ENCODE peak calls at places on chromosomes 16 and 17, in six cellular contexts. W, S, L, M, R and C are unnamed samples.
A peak's percentile ranks its signal among the peaks of the same experiment; 100 is the strongest.

GRCh38 chr17:8163978-8164814 is 1.4 kb upstream of the VAMP2 start:
- DNase-seq in W (peak; percentile 82), S (peak; percentile 50), L (peak; percentile 80), M (peak; percentile 59), R (peak; percentile 75), C (peak; percentile 77)

GRCh38 chr17:77372444-77373297 is 231.9 kb downstream of the SEC14L1 start:
- DNase-seq in W (peak; percentile 81), S (peak; percentile 91), L (peak; percentile 82), M (peak; percentile 87), R (peak; percentile 91), C (peak; percentile 29)

GRCh38 chr17:69047368-69048263 is 13.1 kb downstream of the ABCA9 start:
- DNase-seq in W (peak; percentile 66), S (peak; percentile 99), L (no peak), M (peak; percentile 75), R (peak; percentile 78), C (no peak)

GRCh38 chr16:50763211-50763610 is 21.3 kb downstream of the CYLD start:
- DNase-seq in W (no peak), S (peak; percentile 34), L (no peak), M (peak; percentile 37), R (no peak), C (no peak)

GRCh38 chr16:89189358-89190025 is 10.8 kb downstream of the SLC22A31 start:
- DNase-seq in W (no peak), S (no peak), L (no peak), M (no peak), R (no peak), C (no peak)

GRCh38 chr17:45759761-45760160 is 24.4 kb upstream of the CRHR1 start:
- DNase-seq in W (no peak), S (no peak), L (no peak), M (no peak), R (no peak), C (no peak)

GRCh38 chr17:48626470-48627241 is 498 bp upstream of the HOXB9 start:
- DNase-seq in W (peak; percentile 80), S (peak; percentile 29), L (no peak), M (peak; percentile 47), R (peak; percentile 72), C (no peak)

GRCh38 chr17:51217946-51218345 is 41.9 kb downstream of the MBTD1 start:
- DNase-seq in W (no peak), S (no peak), L (no peak), M (no peak), R (no peak), C (no peak)

GRCh38 chr17:16491703-16492612 is at the start of gene LRRC75A:
- DNase-seq in W (peak; percentile 57), S (peak; percentile 39), L (peak; percentile 77), M (peak; percentile 16), R (peak; percentile 83), C (peak; percentile 65)

GRCh38 chr17:28760987-28761562 is 17.3 kb downstream of the TRAF4 start:
- DNase-seq in W (peak; percentile 59), S (peak; percentile 59), L (no peak), M (peak; percentile 66), R (no peak), C (no peak)

GRCh38 chr16:3825103-3825502 is 55.4 kb downstream of the CREBBP start:
- DNase-seq in W (no peak), S (peak; percentile 60), L (no peak), M (peak; percentile 45), R (no peak), C (no peak)

GRCh38 chr17:13395346-13395745 is 206.4 kb downstream of the HS3ST3A1 start:
- DNase-seq in W (no peak), S (peak; percentile 23), L (no peak), M (no peak), R (no peak), C (no peak)

GRCh38 chr17:57518587-57519118 is 226.4 kb downstream of the CCDC182 start:
- DNase-seq in W (no peak), S (no peak), L (no peak), M (no peak), R (peak; percentile 76), C (no peak)

GRCh38 chr16:23353440-23353839 is 51.3 kb downstream of the SCNN1B start:
- DNase-seq in W (no peak), S (no peak), L (no peak), M (no peak), R (no peak), C (no peak)

GRCh38 chr17:79027274-79027924 is 3.4 kb downstream of the C1QTNF1 start:
- DNase-seq in W (no peak), S (no peak), L (no peak), M (no peak), R (peak; percentile 57), C (no peak)

GRCh38 chr16:74637742-74638453 is 28.8 kb downstream of the RFWD3 start:
- DNase-seq in W (no peak), S (no peak), L (no peak), M (no peak), R (no peak), C (no peak)

GRCh38 chr17:74430706-74431567 is 951 bp upstream of the GPRC5C start:
- DNase-seq in W (peak; percentile 84), S (peak; percentile 96), L (peak; percentile 37), M (peak; percentile 4), R (peak; percentile 97), C (peak; percentile 63)

GRCh38 chr16:19329932-19330331 is 44.4 kb downstream of the CLEC19A start:
- DNase-seq in W (no peak), S (no peak), L (no peak), M (no peak), R (no peak), C (no peak)

GRCh38 chr16:56628486-56629035 is 3.0 kb downstream of the MT1E start:
- DNase-seq in W (no peak), S (no peak), L (no peak), M (no peak), R (no peak), C (no peak)
- H3K27me3 ChIP-seq in W (peaks cover 20% of the 10 kb centered on the region), S (peaks cover 99% of the 10 kb centered on the region), L (peaks cover 15% of the 10 kb centered on the region), M (peaks cover 25% of the 10 kb centered on the region), R (peaks cover 69% of the 10 kb centered on the region), C (no peaks in the 10 kb centered on the region)

DNA sequence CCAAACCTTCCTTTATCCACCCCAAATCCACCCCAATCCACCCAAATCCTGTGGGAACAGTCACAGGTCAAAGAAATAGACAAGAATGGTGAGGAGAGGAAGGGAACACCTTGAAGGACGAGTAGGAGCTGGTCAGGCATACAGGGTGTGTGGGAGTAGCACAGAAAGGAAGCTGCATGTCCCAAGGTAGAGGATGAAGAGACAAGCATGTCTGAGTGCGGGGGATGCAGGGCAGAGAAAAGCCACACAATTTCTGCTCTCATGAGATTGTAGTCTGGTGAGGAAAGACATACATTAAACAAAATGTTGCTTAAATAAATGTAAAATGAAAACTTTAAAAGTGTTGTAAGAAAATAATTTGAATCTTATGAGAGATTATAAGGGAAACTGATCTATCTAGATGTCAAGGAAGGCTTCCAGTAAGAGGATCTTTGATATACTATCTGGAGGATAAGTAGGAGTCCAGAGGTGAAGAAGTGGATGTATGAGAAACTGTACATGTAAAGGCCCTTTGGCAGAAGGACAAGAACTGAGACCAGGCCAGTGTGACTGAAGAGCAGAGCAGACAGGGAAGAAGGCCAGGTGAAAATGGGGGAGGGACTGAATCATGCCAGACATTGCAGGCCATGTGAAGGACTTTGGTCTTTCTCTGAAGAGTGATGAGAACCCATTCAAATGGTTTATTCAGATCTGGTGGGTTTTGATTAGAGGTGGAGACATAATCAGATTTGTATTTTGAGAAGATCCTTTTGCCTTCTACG is 18.6 kb downstream of the TMEM98 start:
- DNase-seq in W (no peak), S (no peak), L (no peak), M (no peak), R (no peak), C (no peak)
- H3K4me1 ChIP-seq in W (no peaks in the 10 kb centered on the region), S (no peaks in the 10 kb centered on the region), L (no peaks in the 10 kb centered on the region), M (peaks cover 14% of the 10 kb centered on the region), R (peaks cover 18% of the 10 kb centered on the region), C (no peaks in the 10 kb centered on the region)

DNA sequence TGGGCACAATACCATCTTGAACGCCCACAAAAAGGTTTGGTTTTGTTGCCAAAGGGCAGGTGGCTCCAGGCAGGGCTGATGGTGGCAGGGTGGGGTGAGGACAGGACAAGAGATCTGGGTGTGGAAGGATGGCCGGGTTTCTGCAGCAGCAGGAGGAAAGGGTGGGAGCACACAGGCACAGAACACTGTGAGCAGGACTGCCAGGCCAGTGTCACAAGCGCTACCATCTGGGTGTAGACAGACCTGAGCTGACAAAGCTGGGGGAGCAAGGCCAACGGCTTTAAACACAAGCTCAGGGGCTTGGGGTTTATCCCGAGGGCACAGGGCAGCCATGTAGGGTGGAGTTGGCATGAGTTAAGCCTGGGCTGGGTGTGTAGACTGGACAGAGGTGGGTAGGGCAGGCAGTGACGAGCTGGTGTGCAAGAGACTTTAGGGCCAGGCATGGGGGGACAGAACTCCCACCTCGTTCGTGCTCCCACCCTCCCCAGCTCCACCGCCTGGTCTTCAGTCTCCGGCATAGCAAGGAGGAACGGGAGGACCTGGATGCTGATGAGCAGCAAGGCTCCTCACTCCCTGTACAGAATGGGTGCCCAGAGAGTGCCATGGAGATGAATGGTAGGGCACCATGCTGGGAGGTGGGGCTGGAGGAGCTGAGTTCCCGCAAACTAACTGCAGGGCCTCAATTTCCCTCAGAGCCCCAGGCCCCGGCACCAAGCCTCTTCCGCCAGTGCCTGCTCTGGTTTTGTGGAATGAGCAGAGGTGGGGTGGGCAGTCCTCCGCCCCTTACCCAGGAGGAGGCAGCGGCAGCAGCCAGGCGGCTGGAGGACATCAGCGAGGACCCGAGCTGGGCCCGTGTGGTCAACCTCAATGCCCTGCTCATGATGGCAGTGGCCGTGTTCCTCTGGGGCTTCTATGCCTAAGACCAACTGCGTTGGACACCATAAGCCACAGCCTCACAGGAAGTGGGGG is 7.0 kb downstream of the SLC5A2 start:
- DNase-seq in W (no peak), S (no peak), L (no peak), M (no peak), R (no peak), C (no peak)
- H3K36me3 ChIP-seq in W (no peaks in the 10 kb centered on the region), S (peaks cover 10% of the 10 kb centered on the region), L (peaks cover 36% of the 10 kb centered on the region), M (peaks cover 38% of the 10 kb centered on the region), R (no peaks in the 10 kb centered on the region), C (peaks cover 3% of the 10 kb centered on the region)

DNA sequence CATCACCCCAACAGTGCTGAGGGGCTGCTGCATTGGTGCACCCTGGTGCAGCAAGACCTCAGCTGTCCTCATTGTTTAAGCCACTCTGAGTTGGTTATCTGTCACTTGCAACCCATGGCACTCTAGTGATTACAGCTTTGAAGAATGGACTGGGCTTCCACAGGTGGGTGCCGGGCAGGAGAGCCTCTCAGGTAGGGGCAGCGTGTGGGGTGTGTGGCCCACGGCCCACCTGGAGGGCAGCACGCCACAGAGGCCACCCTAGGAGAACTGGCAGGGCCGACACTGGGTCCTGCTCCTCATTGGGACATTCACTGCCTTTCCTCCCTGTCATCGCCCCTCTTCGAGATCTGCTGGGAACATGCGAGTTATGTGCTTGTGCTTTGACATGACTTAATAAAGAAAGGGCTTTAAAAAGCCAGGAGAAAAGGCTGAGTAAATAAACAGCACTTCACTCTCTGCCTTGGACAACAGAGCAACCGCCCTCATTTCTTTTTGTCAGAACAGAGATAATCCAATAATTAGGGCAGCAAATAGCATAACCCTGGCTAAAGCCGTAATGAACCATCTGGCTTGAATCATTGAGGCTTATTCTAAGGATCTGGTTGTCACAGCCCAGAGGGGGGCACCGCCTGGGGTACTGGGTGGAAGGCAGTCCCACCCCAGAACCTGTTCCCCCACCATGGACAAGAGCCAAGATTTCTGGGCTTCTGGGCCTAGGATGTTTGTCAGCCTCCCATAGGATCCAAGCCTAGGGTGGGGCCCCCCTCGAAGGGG is 3.0 kb downstream of the DOC2B start:
- DNase-seq in W (no peak), S (no peak), L (no peak), M (no peak), R (no peak), C (peak; percentile 73)
- H3K27me3 ChIP-seq in W (peaks cover 71% of the 10 kb centered on the region), S (peaks cover 41% of the 10 kb centered on the region), L (peaks cover 7% of the 10 kb centered on the region), M (peaks cover 69% of the 10 kb centered on the region), R (peaks cover 56% of the 10 kb centered on the region), C (peaks cover 29% of the 10 kb centered on the region)